ENCODE peak calls at places on chromosomes 5 and 9, in nine cellular contexts. I is AG08396; F is G401; E is hypothalamus; D is HEK293T; C is Panc1; Y is BJ; O is effector memory CD4-positive, alpha-beta T cell; K is stimulated activated CD8-positive, alpha-beta memory T cell treated with anti-CD3 and anti-CD28 coated beads, Interleukin-4, amount 100 ng/mL, for 4 hours. U is an unnamed sample.

GRCh38 chr9:117678882-117679281 is 25.3 kb upstream of the TLR4 start:
- DNase-seq in E (no peak), D (no peak), K (no peak), F (no peak), O (no peak), Y (no peak), I (no peak), C (no peak), U (no peak)

GRCh38 chr9:114178756-114179450 is 23.6 kb downstream of the COL27A1 start:
- DNase-seq in D (no peak), O (no peak), F (peak; percentile 89), C (no peak), E (no peak), K (no peak), Y (no peak), I (no peak), U (no peak)

GRCh38 chr5:102853680-102854079 is 98.6 kb downstream of the PAM start:
- DNase-seq in Y (no peak), K (no peak), F (no peak), I (no peak), O (no peak), D (no peak), C (no peak), E (no peak), U (no peak)

GRCh38 chr5:27316283-27316675 is 277.9 kb upstream of the CDH9 start:
- DNase-seq in K (no peak), D (no peak), E (no peak), O (no peak), Y (no peak), I (no peak), C (no peak), F (no peak), U (no peak)

GRCh38 chr9:27450752-27451151 is 73.3 kb upstream of the IFNK start:
- DNase-seq in Y (no peak), F (no peak), D (no peak), C (no peak), I (no peak), K (no peak), E (no peak), O (no peak), U (no peak)

GRCh38 chr5:132011561-132012384 is at the start of gene ACSL6:
- DNase-seq in I (peak; percentile 47), O (peak; percentile 30), F (peak; percentile 72), D (peak; percentile 55), E (peak; percentile 44), C (no peak), K (no peak), Y (no peak), U (peak; percentile 67)

GRCh38 chr5:22708770-22709328 is 144.3 kb downstream of the CDH12 start:
- DNase-seq in O (no peak), D (peak; percentile 8), I (no peak), K (no peak), F (no peak), Y (no peak), C (no peak), E (no peak), U (no peak)

GRCh38 chr9:68955281-68955680 is 58.6 kb downstream of the PRKACG start:
- DNase-seq in I (no peak), Y (no peak), D (no peak), C (no peak), E (no peak), F (no peak), K (no peak), O (no peak), U (no peak)

GRCh38 chr5:19605846-19606407 is 382.1 kb downstream of the CDH18 start:
- DNase-seq in D (no peak), F (no peak), O (no peak), Y (no peak), I (no peak), C (no peak), E (no peak), K (no peak), U (no peak)

GRCh38 chr9:91516061-91516460 is 92.4 kb upstream of the NFIL3 start:
- DNase-seq in E (no peak), O (no peak), Y (no peak), F (no peak), D (no peak), C (no peak), I (no peak), K (no peak), U (no peak)

GRCh38 chr5:176819476-176819875 is 9.1 kb downstream of the UNC5A start:
- DNase-seq in C (no peak), Y (no peak), D (no peak), K (no peak), O (no peak), I (no peak), E (no peak), F (peak; percentile 50), U (no peak)

GRCh38 chr9:137077010-137077747 is at the start of gene UAP1L1:
- DNase-seq in F (no peak), E (peak; percentile 58), I (peak; percentile 89), D (peak; percentile 64), K (no peak), Y (no peak), C (no peak), O (peak; percentile 37), U (peak; percentile 73)

U was measured in frontal cortex.